ENCODE peak calls at places on chromosomes 13 and 19, in six cellular contexts. F is AG04449; J is stimulated activated CD8-positive, alpha-beta memory T cell treated with anti-CD3 and anti-CD28 coated beads, Interleukin-15, amount 100 ng/mL, for 4 hours; T is cardiac fibroblast; I is posterior cingulate gyrus; O is astrocyte of the cerebellum. S is an unnamed sample.

GRCh38 chr13:95805921-95806320 is 129.0 kb downstream of the DNAJC3 start:
- DNase-seq in T (no peak), O (no peak), F (no peak), I (no peak), J (no peak), S (no peak)

GRCh38 chr19:16945762-16946465 is 57.1 kb downstream of the F2RL3 start:
- DNase-seq in O (no peak), I (no peak), J (no peak), F (no peak), T (no peak), S (no peak)

GRCh38 chr13:105665284-105665683 is 870.2 kb downstream of the EFNB2 start:
- DNase-seq in O (peak), T (peak), I (no peak), F (peak), J (no peak), S (no peak)

GRCh38 chr13:98975822-98976261 is 2.0 kb downstream of the DOCK9 start:
- DNase-seq in O (no peak), T (peak), J (no peak), I (no peak), F (no peak), S (peak)

GRCh38 chr19:16607819-16608218 is 20.2 kb downstream of the MED26 start:
- DNase-seq in J (no peak), T (no peak), I (no peak), F (no peak), O (no peak), S (no peak)

GRCh38 chr19:11405846-11406643 is 13.1 kb downstream of the RGL3 start:
- DNase-seq in O (no peak), J (no peak), F (no peak), I (no peak), T (no peak), S (no peak)

GRCh38 chr13:50400930-50401553 is 385.8 kb downstream of the KCNRG start:
- DNase-seq in O (no peak), J (no peak), I (peak), T (peak), F (peak), S (no peak)

GRCh38 chr19:6048808-6049405 is 61.4 kb downstream of the RFX2 start:
- DNase-seq in J (peak), I (peak), O (no peak), F (no peak), T (peak), S (peak)

GRCh38 chr19:30666301-30666803 is 294.2 kb downstream of the ZNF536 start:
- DNase-seq in T (peak), O (no peak), J (no peak), I (peak), F (no peak), S (no peak)

GRCh38 chr19:3491396-3492119 is 8.3 kb upstream of the SMIM44 start:
- DNase-seq in F (no peak), J (no peak), O (no peak), I (no peak), T (no peak), S (no peak)

GRCh38 chr19:17841810-17842662 is 5.7 kb downstream of the JAK3 start:
- DNase-seq in F (no peak), T (peak), O (peak), I (peak), J (no peak), S (peak)

GRCh38 chr19:46755077-46755852 is 9.0 kb upstream of the STRN4 start:
- DNase-seq in O (no peak), J (no peak), I (no peak), F (no peak), T (peak), S (no peak)